ENCODE peak calls at places on chromosomes 5 and 9, in seven cellular contexts. One of them, this sample, is unnamed.

GRCh38 chr5:135426102-135427082 is 20.8 kb downstream of the DCANP1 start:
- DNase-seq in PC-3: peak
- DNase-seq in endodermal cell: peak
- DNase-seq in skeletal muscle cell: no peak
- DNase-seq in neural crest cell: no peak
- DNase-seq in retinal pigment epithelial cell: no peak
- DNase-seq in NCI-H2029: peak
- DNase-seq in this sample: peak

GRCh38 chr5:145658435-145658834 is 176.7 kb downstream of the PRELID2 start:
- DNase-seq in PC-3: no peak
- DNase-seq in endodermal cell: peak
- DNase-seq in retinal pigment epithelial cell: no peak
- DNase-seq in skeletal muscle cell: no peak
- DNase-seq in neural crest cell: no peak
- DNase-seq in NCI-H2029: no peak
- DNase-seq in this sample: no peak

GRCh38 chr9:127519301-127520166 is 68.2 kb downstream of the LRSAM1 start:
- DNase-seq in NCI-H2029: no peak
- DNase-seq in skeletal muscle cell: peak
- DNase-seq in retinal pigment epithelial cell: peak
- DNase-seq in endodermal cell: peak
- DNase-seq in neural crest cell: no peak
- DNase-seq in PC-3: peak
- DNase-seq in this sample: no peak

GRCh38 chr9:693460-694390 is 147.8 kb upstream of the DMRT1 start:
- DNase-seq in PC-3: no peak
- DNase-seq in NCI-H2029: no peak
- DNase-seq in endodermal cell: peak
- DNase-seq in retinal pigment epithelial cell: no peak
- DNase-seq in neural crest cell: no peak
- DNase-seq in skeletal muscle cell: peak
- DNase-seq in this sample: no peak

GRCh38 chr9:133135193-133135745 is 14.2 kb upstream of the RALGDS start:
- DNase-seq in retinal pigment epithelial cell: peak
- DNase-seq in skeletal muscle cell: peak
- DNase-seq in neural crest cell: no peak
- DNase-seq in endodermal cell: no peak
- DNase-seq in PC-3: peak
- DNase-seq in NCI-H2029: peak
- DNase-seq in this sample: no peak

GRCh38 chr9:5868235-5868634 is 22.5 kb upstream of the MLANA start:
- DNase-seq in endodermal cell: no peak
- DNase-seq in PC-3: no peak
- DNase-seq in retinal pigment epithelial cell: no peak
- DNase-seq in NCI-H2029: no peak
- DNase-seq in skeletal muscle cell: no peak
- DNase-seq in neural crest cell: no peak
- DNase-seq in this sample: no peak

GRCh38 chr5:69024241-69024651 is 69.6 kb upstream of the SLC30A5 start:
- DNase-seq in PC-3: peak
- DNase-seq in endodermal cell: peak
- DNase-seq in retinal pigment epithelial cell: no peak
- DNase-seq in NCI-H2029: peak
- DNase-seq in neural crest cell: no peak
- DNase-seq in skeletal muscle cell: no peak
- DNase-seq in this sample: peak

GRCh38 chr9:123996731-123997421 is 14.7 kb upstream of the LHX2 start:
- DNase-seq in PC-3: no peak
- DNase-seq in neural crest cell: no peak
- DNase-seq in retinal pigment epithelial cell: no peak
- DNase-seq in endodermal cell: peak
- DNase-seq in NCI-H2029: no peak
- DNase-seq in skeletal muscle cell: no peak
- DNase-seq in this sample: no peak

GRCh38 chr5:14185336-14186131 is 42.4 kb downstream of the TRIO start:
- DNase-seq in PC-3: peak
- DNase-seq in NCI-H2029: peak
- DNase-seq in neural crest cell: no peak
- DNase-seq in retinal pigment epithelial cell: no peak
- DNase-seq in endodermal cell: no peak
- DNase-seq in skeletal muscle cell: peak
- DNase-seq in this sample: no peak

GRCh38 chr9:91820949-91821880 is 128.8 kb downstream of the ROR2 start:
- DNase-seq in endodermal cell: no peak
- DNase-seq in NCI-H2029: no peak
- DNase-seq in PC-3: peak
- DNase-seq in skeletal muscle cell: no peak
- DNase-seq in neural crest cell: no peak
- DNase-seq in retinal pigment epithelial cell: no peak
- DNase-seq in this sample: no peak

GRCh38 chr5:135222771-135223170 is 176.3 kb downstream of the MACROH2A1 start:
- DNase-seq in neural crest cell: no peak
- DNase-seq in endodermal cell: peak
- DNase-seq in NCI-H2029: no peak
- DNase-seq in retinal pigment epithelial cell: no peak
- DNase-seq in skeletal muscle cell: no peak
- DNase-seq in PC-3: no peak
- DNase-seq in this sample: no peak

GRCh38 chr5:96880402-96881164 is 4.3 kb downstream of the ERAP2 start:
- DNase-seq in neural crest cell: no peak
- DNase-seq in endodermal cell: no peak
- DNase-seq in PC-3: peak
- DNase-seq in retinal pigment epithelial cell: no peak
- DNase-seq in NCI-H2029: no peak
- DNase-seq in skeletal muscle cell: no peak
- DNase-seq in this sample: no peak

GRCh38 chr5:55308254-55308836 is 556 bp downstream of the MTREX start:
- DNase-seq in endodermal cell: no peak
- DNase-seq in PC-3: no peak
- DNase-seq in neural crest cell: no peak
- DNase-seq in skeletal muscle cell: no peak
- DNase-seq in NCI-H2029: no peak
- DNase-seq in retinal pigment epithelial cell: no peak
- DNase-seq in this sample: peak

GRCh38 chr5:14742427-14743010 is 78.0 kb downstream of the OTULIN start:
- DNase-seq in skeletal muscle cell: no peak
- DNase-seq in retinal pigment epithelial cell: no peak
- DNase-seq in endodermal cell: no peak
- DNase-seq in NCI-H2029: no peak
- DNase-seq in neural crest cell: no peak
- DNase-seq in PC-3: no peak
- DNase-seq in this sample: peak

GRCh38 chr5:108503986-108504385 is 122.1 kb upstream of the FBXL17 start:
- DNase-seq in PC-3: no peak
- DNase-seq in neural crest cell: no peak
- DNase-seq in retinal pigment epithelial cell: no peak
- DNase-seq in NCI-H2029: no peak
- DNase-seq in endodermal cell: no peak
- DNase-seq in skeletal muscle cell: no peak
- DNase-seq in this sample: no peak